ENCODE peak calls at places on chromosome 10, in seven cellular contexts. V is body of pancreas, J is fibroblast of lung, I is breast epithelium, W is A549, Z is thyroid gland, T is IMR-90. R is an unnamed sample.

GRCh38 chr10:44934416-44935200 is 23.5 kb downstream of the TMEM72 start:
- DNase-seq in V (no peak), J (no peak), I (no peak), W (no peak), Z (no peak), T (no peak), R (no peak)

GRCh38 chr10:593016-593415 is 96.5 kb downstream of the DIP2C start:
- DNase-seq in V (no peak), J (no peak), I (no peak), W (no peak), Z (no peak), T (no peak), R (no peak)

GRCh38 chr10:114703377-114704125 is 45.5 kb upstream of the ABLIM1 start:
- DNase-seq in V (no peak), J (peak; percentile 32), I (no peak), W (peak; percentile 38), Z (peak; percentile 20), T (peak; percentile 43), R (no peak)

GRCh38 chr10:45422207-45422606 is 48.2 kb downstream of the ALOX5 start:
- DNase-seq in V (no peak), J (no peak), I (no peak), W (no peak), Z (no peak), T (no peak), R (no peak)

GRCh38 chr10:114332808-114333207 is 71.5 kb downstream of the AFAP1L2 start:
- DNase-seq in V (no peak), J (no peak), I (no peak), W (no peak), Z (no peak), T (no peak), R (no peak)

GRCh38 chr10:34163075-34163905 is 651.8 kb downstream of the PARD3 start:
- DNase-seq in V (no peak), J (peak; percentile 7), I (no peak), W (no peak), Z (no peak), T (no peak), R (no peak)

GRCh38 chr10:133378251-133379096 is 588 bp upstream of the PAOX start:
- DNase-seq in V (peak; percentile 66), J (peak; percentile 31), I (no peak), W (peak; percentile 48), Z (peak; percentile 59), T (peak; percentile 32), R (peak; percentile 85)

GRCh38 chr10:79111427-79111826 is 42.7 kb downstream of the ZMIZ1 start:
- DNase-seq in V (peak; percentile 74), J (peak; percentile 43), I (no peak), W (peak; percentile 83), Z (no peak), T (peak; percentile 84), R (no peak)

GRCh38 chr10:77506517-77506916 is 131.1 kb downstream of the KCNMA1 start:
- DNase-seq in V (no peak), J (peak; percentile 68), I (no peak), W (no peak), Z (no peak), T (peak; percentile 23), R (no peak)

GRCh38 chr10:63466168-63466935 is 575 bp upstream of the JMJD1C start:
- DNase-seq in V (peak; percentile 59), J (peak; percentile 71), I (peak; percentile 58), W (peak; percentile 33), Z (peak; percentile 71), T (peak; percentile 55), R (no peak)

GRCh38 chr10:108250954-108251620 is 1086.6 kb upstream of the SORCS1 start:
- DNase-seq in V (no peak), J (no peak), I (no peak), W (no peak), Z (no peak), T (no peak), R (no peak)

GRCh38 chr10:104127411-104127810 is 5.4 kb downstream of the SFR1 start:
- DNase-seq in V (peak; percentile 7), J (no peak), I (no peak), W (peak; percentile 74), Z (peak; percentile 19), T (no peak), R (no peak)

GRCh38 chr10:6062101-6062771 is at the start of gene IL2RA:
- DNase-seq in V (no peak), J (no peak), I (no peak), W (no peak), Z (no peak), T (no peak), R (peak; percentile 32)

GRCh38 chr10:95445837-95446347 is 115.3 kb downstream of the SORBS1 start:
- DNase-seq in V (peak; percentile 70), J (peak; percentile 82), I (no peak), W (peak; percentile 92), Z (peak; percentile 63), T (peak; percentile 69), R (peak; percentile 59)

GRCh38 chr10:79270471-79271246 is 76.6 kb upstream of the PPIF start:
- DNase-seq in V (peak; percentile 62), J (no peak), I (no peak), W (no peak), Z (no peak), T (no peak), R (no peak)

GRCh38 chr10:123323884-123324283 is 169.7 kb downstream of the BUB3 start:
- DNase-seq in V (no peak), J (no peak), I (no peak), W (no peak), Z (no peak), T (no peak), R (no peak)

GRCh38 chr10:117751259-117751658 is 208.7 kb downstream of the EMX2 start:
- DNase-seq in V (no peak), J (no peak), I (no peak), W (no peak), Z (no peak), T (no peak), R (no peak)

GRCh38 chr10:28991326-28991725 is 297.5 kb upstream of the LYZL1 start:
- DNase-seq in V (no peak), J (peak; percentile 21), I (no peak), W (peak; percentile 46), Z (no peak), T (peak; percentile 78), R (peak; percentile 10)

GRCh38 chr10:14200645-14201534 is 129.8 kb downstream of the FRMD4A start:
- DNase-seq in V (peak; percentile 9), J (no peak), I (no peak), W (no peak), Z (no peak), T (peak; percentile 9), R (no peak)

GRCh38 chr10:69973678-69974077 is 79.0 kb upstream of the MACROH2A2 start:
- DNase-seq in V (no peak), J (no peak), I (no peak), W (no peak), Z (peak; percentile 25), T (peak; percentile 15), R (no peak)

GRCh38 chr10:101222683-101223273 is 6.5 kb downstream of the LBX1 start:
- DNase-seq in V (no peak), J (no peak), I (no peak), W (no peak), Z (no peak), T (no peak), R (no peak)

GRCh38 chr10:80528901-80529300 is 8.8 kb upstream of the SH2D4B start:
- DNase-seq in V (no peak), J (no peak), I (no peak), W (no peak), Z (no peak), T (no peak), R (no peak)

GRCh38 chr10:80528185-80528700 is 9.5 kb upstream of the SH2D4B start:
- DNase-seq in V (peak; percentile 39), J (no peak), I (no peak), W (no peak), Z (no peak), T (no peak), R (no peak)

GRCh38 chr10:80529604-80530003 is 8.1 kb upstream of the SH2D4B start:
- DNase-seq in V (peak; percentile 57), J (no peak), I (no peak), W (no peak), Z (no peak), T (peak; percentile 22), R (peak; percentile 33)

GRCh38 chr10:80530816-80531215 is 6.9 kb upstream of the SH2D4B start:
- DNase-seq in V (no peak), J (no peak), I (no peak), W (no peak), Z (no peak), T (no peak), R (no peak)

GRCh38 chr10:80530251-80530650 is 7.5 kb upstream of the SH2D4B start:
- DNase-seq in V (peak; percentile 57), J (peak; percentile 25), I (no peak), W (peak; percentile 83), Z (peak; percentile 30), T (peak; percentile 22), R (peak; percentile 36)
- TF ChIP-seq CTCF in V (no peak), J (peak; percentile 30), I (no peak), W (peak; percentile 63), Z (no peak), T (peak; percentile 35), R (no peak)

GRCh38 chr10:60981012-60981411 is 37.0 kb upstream of the RHOBTB1 start:
- DNase-seq in V (no peak), J (no peak), I (no peak), W (no peak), Z (no peak), T (peak; percentile 6), R (no peak)
- H3K4me1 ChIP-seq in V (peaks cover 30% of the 10 kb centered on the region), J (no peaks in the 10 kb centered on the region), I (no peaks in the 10 kb centered on the region), W (peaks cover 48% of the 10 kb centered on the region), Z (no peaks in the 10 kb centered on the region), T (no peaks in the 10 kb centered on the region), R (no peaks in the 10 kb centered on the region)

DNA sequence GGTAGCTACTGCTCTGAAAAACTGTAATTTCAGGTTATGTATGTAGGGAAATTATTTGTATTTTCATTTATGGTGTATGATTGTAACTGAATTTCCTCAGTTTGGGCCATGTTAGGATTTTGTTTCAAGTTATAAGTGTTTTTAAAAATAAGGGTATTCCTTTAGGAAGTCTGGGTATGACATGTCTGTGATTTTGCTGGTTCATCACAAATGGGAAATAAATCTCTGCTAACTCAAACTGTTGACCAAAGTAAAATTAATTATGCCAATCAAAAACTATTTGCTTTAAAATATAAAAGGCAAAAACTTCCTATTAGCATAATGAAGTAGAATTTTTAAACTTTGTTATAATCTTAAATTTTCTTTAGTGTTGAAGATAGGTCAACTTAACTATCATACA is 6.7 kb downstream of the PTEN start:
- DNase-seq in V (no peak), J (no peak), I (no peak), W (no peak), Z (no peak), T (no peak), R (no peak)
- H3K4me3 ChIP-seq in V (no peak overlapping the region), J (no peak overlapping the region), I (peak overlapping the region; percentile 6), W (no peak overlapping the region), Z (no peak overlapping the region), T (no peak overlapping the region), R (no peak overlapping the region)

GRCh38 chr10:83310688-83311087 is 828.6 kb upstream of the GHITM start:
- DNase-seq in V (no peak), J (no peak), I (no peak), W (no peak), Z (no peak), T (no peak), R (no peak)
- TF ChIP-seq CTCF in V (no peak), J (no peak), I (no peak), W (no peak), Z (no peak), T (no peak), R (no peak)

R was measured in mucosa of descending colon.